ENCODE peak calls at places on chromosomes 7 and 10, in four cellular contexts. C is left ventricle myocardium inferior, T is neural progenitor cell, D is H9. M is an unnamed sample.

GRCh38 chr7:154853727-154854095 is 149.2 kb downstream of the PAXIP1 start:
- DNase-seq in D (no peak), T (no peak), C (no peak), M (no peak)

GRCh38 chr10:48672596-48673255 is 11.9 kb upstream of the WDFY4 start:
- DNase-seq in C (no peak), T (no peak), D (no peak), M (no peak)

GRCh38 chr7:44567884-44568283 is 5.8 kb downstream of the DDX56 start:
- DNase-seq in D (no peak), C (no peak), T (no peak), M (no peak)

GRCh38 chr7:80324032-80324431 is 187.8 kb downstream of the GNAT3 start:
- DNase-seq in C (no peak), T (no peak), D (no peak), M (no peak)

GRCh38 chr10:62166331-62167154 is 102.1 kb downstream of the RTKN2 start:
- DNase-seq in D (no peak), C (peak; percentile 20), T (no peak), M (no peak)

GRCh38 chr10:69636626-69637550 is 6.8 kb downstream of the FAM241B start:
- DNase-seq in C (no peak), D (peak; percentile 72), T (peak; percentile 53), M (peak; percentile 25)

GRCh38 chr7:115910541-115911164 is 119.9 kb downstream of the TFEC start:
- DNase-seq in T (peak; percentile 48), D (no peak), C (no peak), M (no peak)

GRCh38 chr7:145557805-145558204 is 558.8 kb upstream of the CNTNAP2 start:
- DNase-seq in T (no peak), D (no peak), C (no peak), M (no peak)

GRCh38 chr7:8035647-8036518 is 67.3 kb downstream of the GLCCI1 start:
- DNase-seq in D (peak; percentile 33), C (no peak), T (peak; percentile 29), M (no peak)

GRCh38 chr10:62779487-62780248 is 24.9 kb upstream of the ADO start:
- DNase-seq in C (no peak), D (no peak), T (no peak), M (peak; percentile 63)

GRCh38 chr7:48154792-48155413 is 16.4 kb upstream of the ABCA13 start:
- DNase-seq in D (no peak), T (peak; percentile 31), C (no peak), M (peak; percentile 7)

GRCh38 chr7:64951250-64951848 is 39.5 kb downstream of the ZNF117 start:
- DNase-seq in C (no peak), D (no peak), T (peak; percentile 49), M (no peak)

GRCh38 chr7:27863866-27864265 is 123.9 kb downstream of the TAX1BP1 start:
- DNase-seq in T (peak; percentile 25), D (peak; percentile 41), C (no peak), M (no peak)

GRCh38 chr10:50552771-50553535 is 70.8 kb downstream of the SGMS1 start:
- DNase-seq in T (peak; percentile 25), D (no peak), C (no peak), M (peak; percentile 24)

GRCh38 chr10:110207805-110208613 is 604 bp downstream of the MXI1 start:
- DNase-seq in T (peak; percentile 81), D (peak; percentile 57), C (no peak), M (no peak)

GRCh38 chr7:155090647-155091046 is 20.5 kb downstream of the HTR5A start:
- DNase-seq in D (no peak), T (no peak), C (no peak), M (no peak)

GRCh38 chr7:44867073-44867990 is 18.0 kb downstream of the PURB start:
- DNase-seq in D (no peak), T (no peak), C (no peak), M (no peak)

GRCh38 chr10:79413196-79413595 is 32.2 kb downstream of the ZCCHC24 start:
- DNase-seq in T (no peak), D (no peak), C (peak; percentile 39), M (no peak)

GRCh38 chr10:72276421-72277339 is 3.0 kb downstream of the DDIT4 start:
- DNase-seq in C (no peak), D (no peak), T (no peak), M (no peak)

GRCh38 chr7:131945313-131945831 is 388.9 kb upstream of the PODXL start:
- DNase-seq in T (peak; percentile 92), C (peak; percentile 30), D (peak; percentile 83), M (no peak)

GRCh38 chr7:50857804-50858203 is 75.1 kb upstream of the GRB10 start:
- DNase-seq in C (peak; percentile 33), T (no peak), D (no peak), M (no peak)

GRCh38 chr10:26573674-26574073 is 123.8 kb upstream of the PDSS1 start:
- DNase-seq in T (no peak), D (peak; percentile 59), C (no peak), M (no peak)

DNA sequence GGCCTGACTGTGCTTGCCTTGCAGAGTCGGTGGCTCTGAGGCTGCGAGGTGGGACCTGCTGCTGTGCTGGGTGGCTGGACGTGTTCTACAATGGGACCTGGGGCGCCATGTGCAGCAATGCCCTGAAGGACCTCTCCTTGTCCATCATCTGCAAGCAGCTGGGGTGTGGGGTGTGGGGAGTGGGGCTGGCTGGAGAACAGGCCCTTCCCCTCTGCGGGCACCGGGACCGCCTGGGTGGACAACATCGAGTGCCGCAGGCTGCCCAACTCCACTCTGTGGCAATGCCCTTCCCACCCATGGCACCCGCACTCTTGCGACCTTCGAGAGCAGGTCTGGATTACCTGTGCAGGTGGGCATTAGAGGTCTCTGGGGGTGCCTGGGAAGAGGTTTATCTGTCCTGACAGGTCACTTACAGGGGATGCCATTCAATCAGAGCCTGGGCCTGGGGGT is 10.9 kb downstream of the SCART1 start:
- DNase-seq in D (no peak), T (no peak), C (peak; percentile 6), M (no peak)
- TF ChIP-seq CTCF in D (no peak), T (no peak), C (no peak), M (no peak)

DNA sequence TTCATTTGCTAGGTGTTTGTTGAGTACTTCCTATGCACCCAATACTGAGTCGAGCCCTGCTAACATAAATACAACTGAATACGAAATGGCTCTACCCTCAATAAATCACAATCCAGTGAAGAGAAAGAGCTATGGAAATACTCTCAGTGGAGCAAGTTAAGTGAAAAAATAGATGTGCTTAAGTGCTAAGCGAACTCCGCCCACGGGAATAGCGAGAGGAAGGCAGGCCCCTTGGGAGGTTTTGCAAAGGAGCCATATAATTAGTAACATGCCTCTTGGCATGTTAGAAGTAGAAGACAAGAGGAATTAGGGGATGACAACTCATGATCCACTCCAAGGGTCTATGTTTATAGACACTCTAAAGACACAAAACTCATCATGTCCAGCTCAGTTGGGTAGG is 42.8 kb upstream of the TSPAN33 start:
- DNase-seq in T (no peak), C (no peak), D (no peak), M (no peak)
- H3K27ac ChIP-seq in T (no peak overlapping the region), C (no peak overlapping the region), D (no peak overlapping the region), M (no peak overlapping the region)

GRCh38 chr10:133509700-133510099 is 17.5 kb upstream of the CYP2E1 start:
- DNase-seq in D (no peak), T (no peak), C (no peak), M (no peak)
- H3K27me3 ChIP-seq in D (no peaks in the 10 kb centered on the region), T (no peaks in the 10 kb centered on the region), C (no peaks in the 10 kb centered on the region), M (no peaks in the 10 kb centered on the region)

GRCh38 chr10:13238271-13239077 is 4.3 kb upstream of the UCMA start:
- DNase-seq in C (no peak), D (no peak), T (no peak), M (no peak)
- TF ChIP-seq CTCF in C (no peak), D (no peak), T (no peak), M (no peak)

GRCh38 chr7:130275826-130276291 is 9.2 kb downstream of the CPA2 start:
- DNase-seq in T (no peak), C (no peak), D (no peak), M (no peak)

GRCh38 chr7:130273863-130274262 is 7.2 kb downstream of the CPA2 start:
- DNase-seq in T (peak; percentile 48), C (no peak), D (no peak), M (no peak)

GRCh38 chr7:130273081-130273699 is 6.5 kb downstream of the CPA2 start:
- DNase-seq in C (no peak), T (peak; percentile 95), D (peak; percentile 93), M (no peak)

GRCh38 chr7:130276796-130277762 is 10.4 kb downstream of the CPA2 start:
- DNase-seq in T (no peak), D (no peak), C (no peak), M (no peak)

GRCh38 chr7:130274983-130275649 is 8.5 kb downstream of the CPA2 start:
- DNase-seq in D (peak; percentile 53), C (no peak), T (peak; percentile 61), M (no peak)
- H3K27ac ChIP-seq in D (no peak overlapping the region), C (no peak overlapping the region), T (peak overlapping the region; percentile 85), M (no peak overlapping the region)

GRCh38 chr7:100966542-100967291 is 2.6 kb upstream of the MUC12 start:
- DNase-seq in C (no peak), D (peak; percentile 50), T (peak; percentile 36), M (no peak)

GRCh38 chr7:100965723-100966541 is 3.4 kb upstream of the MUC12 start:
- DNase-seq in C (peak; percentile 51), T (peak; percentile 99), D (peak; percentile 99), M (peak; percentile 84)

GRCh38 chr7:100963874-100964273 is 5.5 kb upstream of the MUC12 start:
- DNase-seq in D (no peak), C (no peak), T (no peak), M (no peak)

GRCh38 chr7:100964630-100965029 is 4.7 kb upstream of the MUC12 start:
- DNase-seq in C (no peak), T (no peak), D (peak; percentile 40), M (no peak)

GRCh38 chr7:100965051-100965722 is 4.2 kb upstream of the MUC12 start:
- DNase-seq in T (no peak), C (no peak), D (peak; percentile 74), M (no peak)
- H3K27me3 ChIP-seq in T (peaks cover 76% of the 10 kb centered on the region), C (peaks cover 97% of the 10 kb centered on the region), D (peaks cover 6% of the 10 kb centered on the region), M (peaks cover 40% of the 10 kb centered on the region)

GRCh38 chr7:93092757-93093370 is 24.9 kb downstream of the SAMD9 start:
- DNase-seq in D (no peak), T (peak; percentile 53), C (no peak), M (no peak)
- TF ChIP-seq CTCF in D (peak; percentile 72), T (peak; percentile 60), C (no peak), M (no peak)

DNA sequence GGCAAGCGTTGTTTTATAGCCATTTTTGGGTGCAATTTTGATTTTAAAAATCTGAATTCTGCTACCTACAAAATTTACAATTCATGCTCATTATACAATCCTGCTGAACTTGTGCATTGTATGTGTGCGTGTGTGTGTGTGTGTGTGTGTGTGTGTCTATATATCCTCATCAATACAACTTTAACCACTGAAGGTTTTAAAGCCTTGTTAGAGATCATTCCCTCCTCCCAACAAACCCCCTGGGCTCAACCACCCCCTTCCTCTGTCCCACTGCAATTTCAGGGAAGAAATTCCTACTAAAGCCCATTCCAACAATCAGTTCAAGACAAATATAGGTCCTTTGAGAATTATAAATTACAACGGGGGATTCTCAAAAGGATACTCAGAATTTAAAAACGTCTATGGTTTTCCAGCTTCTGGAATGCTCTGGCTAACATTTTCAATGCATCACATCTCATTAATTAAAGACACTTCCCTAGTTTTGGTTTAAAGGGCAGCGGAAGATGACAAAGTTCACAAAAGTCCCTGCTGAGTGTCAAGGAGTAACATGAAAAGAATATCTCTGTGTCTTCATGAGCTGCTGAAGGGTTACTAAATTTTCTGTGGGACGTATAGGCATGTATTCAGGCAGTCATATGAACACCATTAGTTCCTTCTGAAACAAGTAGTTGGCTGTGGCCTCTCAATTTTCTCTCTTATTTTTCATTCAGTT is 862 bp upstream of the SEMA3A start:
- DNase-seq in T (no peak), D (no peak), C (no peak), M (no peak)
- H3K27ac ChIP-seq in T (peak overlapping the region; percentile 92), D (peak overlapping the region; percentile 78), C (no peak overlapping the region), M (no peak overlapping the region)

M was measured in CD8-positive, alpha-beta T cell.